ENCODE peak calls at places on chromosomes 16 and 17, in four cellular contexts. One of them, this sample, is unnamed. For H3K27me3 and H3K9me3, the result is how much of the 10 kb centered on the place peaks cover.

GRCh38 chr16:27840311-27841060 is 223.0 kb downstream of the GSG1L start:
- DNase-seq in CD8-positive, alpha-beta T cell: no peak
- DNase-seq in fibroblast of lung: no peak
- DNase-seq in heart right ventricle: no peak
- DNase-seq in this sample: no peak

GRCh38 chr17:1203111-1203966 is 23.6 kb upstream of the ABR start:
- DNase-seq in CD8-positive, alpha-beta T cell: peak
- DNase-seq in fibroblast of lung: peak
- DNase-seq in heart right ventricle: peak
- DNase-seq in this sample: peak

GRCh38 chr17:76983431-76983830 is 115.2 kb downstream of the MGAT5B start:
- DNase-seq in CD8-positive, alpha-beta T cell: no peak
- DNase-seq in fibroblast of lung: no peak
- DNase-seq in heart right ventricle: no peak
- DNase-seq in this sample: no peak

GRCh38 chr17:42456223-42457106 is 2.2 kb upstream of the ATP6V0A1 start:
- DNase-seq in CD8-positive, alpha-beta T cell: no peak
- DNase-seq in fibroblast of lung: peak
- DNase-seq in heart right ventricle: no peak
- DNase-seq in this sample: peak

GRCh38 chr16:88570691-88571092 is 489 bp downstream of the ZC3H18 start:
- DNase-seq in CD8-positive, alpha-beta T cell: no peak
- DNase-seq in fibroblast of lung: peak
- DNase-seq in heart right ventricle: peak
- DNase-seq in this sample: peak

GRCh38 chr16:10552998-10553491 is 27.4 kb downstream of the EMP2 start:
- DNase-seq in CD8-positive, alpha-beta T cell: peak
- DNase-seq in fibroblast of lung: no peak
- DNase-seq in heart right ventricle: peak
- DNase-seq in this sample: peak

GRCh38 chr17:38674013-38674748 is 576 bp downstream of the EPOP start:
- DNase-seq in CD8-positive, alpha-beta T cell: no peak
- DNase-seq in fibroblast of lung: no peak
- DNase-seq in heart right ventricle: peak
- DNase-seq in this sample: no peak

GRCh38 chr16:76193851-76194620 is 83.2 kb upstream of the CNTNAP4 start:
- DNase-seq in CD8-positive, alpha-beta T cell: no peak
- DNase-seq in fibroblast of lung: no peak
- DNase-seq in heart right ventricle: no peak
- DNase-seq in this sample: peak

GRCh38 chr17:57480438-57481196 is 224.3 kb downstream of the MSI2 start:
- DNase-seq in CD8-positive, alpha-beta T cell: no peak
- DNase-seq in fibroblast of lung: peak
- DNase-seq in heart right ventricle: no peak
- DNase-seq in this sample: peak

GRCh38 chr17:37097162-37097561 is 148.4 kb downstream of the AATF start:
- DNase-seq in CD8-positive, alpha-beta T cell: no peak
- DNase-seq in fibroblast of lung: no peak
- DNase-seq in heart right ventricle: no peak
- DNase-seq in this sample: no peak

GRCh38 chr16:50434872-50435478 is 66.2 kb upstream of the BRD7 start:
- DNase-seq in CD8-positive, alpha-beta T cell: no peak
- DNase-seq in fibroblast of lung: no peak
- DNase-seq in heart right ventricle: no peak
- DNase-seq in this sample: no peak

GRCh38 chr17:15194859-15195277 is 70.3 kb downstream of the PMP22 start:
- DNase-seq in CD8-positive, alpha-beta T cell: no peak
- DNase-seq in fibroblast of lung: peak
- DNase-seq in heart right ventricle: no peak
- DNase-seq in this sample: no peak

GRCh38 chr17:15197229-15197628 is 67.9 kb downstream of the PMP22 start:
- DNase-seq in CD8-positive, alpha-beta T cell: no peak
- DNase-seq in fibroblast of lung: no peak
- DNase-seq in heart right ventricle: no peak
- DNase-seq in this sample: no peak
- H3K27me3 ChIP-seq in CD8-positive, alpha-beta T cell: under half
- H3K27me3 ChIP-seq in fibroblast of lung: under half
- H3K27me3 ChIP-seq in heart right ventricle: under half
- H3K27me3 ChIP-seq in this sample: under half

GRCh38 chr17:22515599-22515998 is 823.3 kb downstream of the KCNJ18 start:
- DNase-seq in CD8-positive, alpha-beta T cell: no peak
- DNase-seq in fibroblast of lung: no peak
- DNase-seq in heart right ventricle: no peak
- DNase-seq in this sample: no peak
- H3K9me3 ChIP-seq in CD8-positive, alpha-beta T cell: under half
- H3K9me3 ChIP-seq in fibroblast of lung: under half
- H3K9me3 ChIP-seq in heart right ventricle: under half
- H3K9me3 ChIP-seq in this sample: under half

GRCh38 chr17:79095345-79096055 is 20.9 kb downstream of the ENGASE start:
- DNase-seq in CD8-positive, alpha-beta T cell: no peak
- DNase-seq in fibroblast of lung: no peak
- DNase-seq in heart right ventricle: no peak
- DNase-seq in this sample: no peak
- H3K27me3 ChIP-seq in CD8-positive, alpha-beta T cell: under half
- H3K27me3 ChIP-seq in fibroblast of lung: under half
- H3K27me3 ChIP-seq in heart right ventricle: half or more
- H3K27me3 ChIP-seq in this sample: under half

DNA sequence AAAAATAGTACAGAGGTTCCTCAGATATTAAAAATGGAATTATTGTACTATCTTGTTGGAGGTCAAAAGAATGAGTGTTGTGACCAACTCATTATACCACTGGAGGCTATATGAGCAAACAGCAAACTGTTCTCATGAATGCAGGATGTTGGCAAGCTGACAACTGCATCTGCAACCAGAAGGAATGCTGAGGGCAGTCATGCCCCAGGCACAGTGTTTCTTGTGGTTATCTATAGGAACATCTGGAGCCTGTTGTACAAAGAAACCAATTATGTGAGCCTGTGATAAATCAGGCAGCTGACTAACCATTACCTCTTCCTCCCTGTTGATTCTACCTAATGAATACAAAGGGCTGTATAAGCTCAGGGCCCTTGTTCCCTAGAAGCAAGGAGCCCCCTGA is 2057.1 kb downstream of the TP53TG3F start:
- DNase-seq in CD8-positive, alpha-beta T cell: no peak
- DNase-seq in fibroblast of lung: no peak
- DNase-seq in heart right ventricle: no peak
- DNase-seq in this sample: no peak
- H3K9me3 ChIP-seq in CD8-positive, alpha-beta T cell: under half
- H3K9me3 ChIP-seq in fibroblast of lung: under half
- H3K9me3 ChIP-seq in heart right ventricle: under half
- H3K9me3 ChIP-seq in this sample: under half